ENCODE peak calls at places on chromosomes 12 and 14, in seven cellular contexts. U is GM23338, A is GM23248, E is hepatocyte, H is PC-3, L is MM.1S, X is HCT116. C is an unnamed sample. For H3K9me2, the result is how much of the 10 kb centered on the place peaks cover.

GRCh38 chr12:93571360-93571853 is 1.1 kb upstream of the SOCS2 start:
- DNase-seq in U (peak), A (peak), E (peak), H (peak), L (peak), X (peak), C (peak)

GRCh38 chr12:45121224-45121623 is 70.3 kb upstream of the DBX2 start:
- DNase-seq in U (peak), A (no peak), E (no peak), H (peak), L (no peak), X (no peak), C (no peak)

GRCh38 chr12:98438826-98439225 is 76.6 kb upstream of the TMPO start:
- DNase-seq in U (no peak), A (peak), E (no peak), H (no peak), L (no peak), X (no peak), C (no peak)

GRCh38 chr12:50090391-50090790 is 5.2 kb downstream of the SMARCD1 start:
- DNase-seq in U (no peak), A (no peak), E (no peak), H (no peak), L (no peak), X (no peak), C (no peak)

GRCh38 chr12:2893007-2893406 is 2.3 kb downstream of the TULP3 start:
- DNase-seq in U (no peak), A (peak), E (peak), H (peak), L (no peak), X (no peak), C (peak)

GRCh38 chr12:65122661-65123060 is 1.6 kb upstream of the WIF1 start:
- DNase-seq in U (no peak), A (no peak), E (no peak), H (peak), L (no peak), X (no peak), C (no peak)

GRCh38 chr12:112938751-112939150 is 477 bp downstream of the OAS3 start:
- DNase-seq in U (no peak), A (peak), E (no peak), H (peak), L (no peak), X (no peak), C (no peak)

GRCh38 chr14:34810028-34810427 is 65.1 kb downstream of the BAZ1A start:
- DNase-seq in U (no peak), A (no peak), E (no peak), H (no peak), L (no peak), X (no peak), C (no peak)

GRCh38 chr14:50434530-50434929 is 37.8 kb upstream of the CDKL1 start:
- DNase-seq in U (no peak), A (no peak), E (no peak), H (no peak), L (no peak), X (no peak), C (no peak)

GRCh38 chr12:54304187-54304810 is 3.5 kb upstream of the NFE2 start:
- DNase-seq in U (peak), A (peak), E (peak), H (peak), L (no peak), X (no peak), C (peak)

GRCh38 chr14:24334431-24335271 is at the start of gene ADCY4:
- DNase-seq in U (peak), A (peak), E (no peak), H (no peak), L (no peak), X (no peak), C (no peak)

GRCh38 chr14:93971635-93972027 is 4.7 kb downstream of the ASB2 start:
- DNase-seq in U (no peak), A (no peak), E (no peak), H (no peak), L (no peak), X (no peak), C (no peak)

GRCh38 chr12:110073049-110073831 is 24.9 kb upstream of the C12orf76 start:
- DNase-seq in U (peak), A (peak), E (no peak), H (peak), L (peak), X (no peak), C (no peak)

GRCh38 chr12:104275689-104276088 is 27.9 kb upstream of the EID3 start:
- DNase-seq in U (no peak), A (no peak), E (no peak), H (peak), L (no peak), X (no peak), C (no peak)

GRCh38 chr12:104274811-104275210 is 28.7 kb upstream of the EID3 start:
- DNase-seq in U (no peak), A (no peak), E (no peak), H (no peak), L (no peak), X (no peak), C (no peak)

GRCh38 chr12:104273503-104273902 is 30.0 kb upstream of the EID3 start:
- DNase-seq in U (no peak), A (no peak), E (no peak), H (no peak), L (no peak), X (no peak), C (no peak)

GRCh38 chr12:104279164-104279563 is 24.4 kb upstream of the EID3 start:
- DNase-seq in U (no peak), A (no peak), E (no peak), H (peak), L (no peak), X (no peak), C (no peak)

GRCh38 chr12:104276192-104277131 is 27.1 kb upstream of the EID3 start:
- DNase-seq in U (no peak), A (no peak), E (no peak), H (peak), L (peak), X (no peak), C (peak)
- H3K9me2 ChIP-seq in U (under half), A (under half), E (under half), H (under half), L (under half), X (under half), C (under half)

DNA sequence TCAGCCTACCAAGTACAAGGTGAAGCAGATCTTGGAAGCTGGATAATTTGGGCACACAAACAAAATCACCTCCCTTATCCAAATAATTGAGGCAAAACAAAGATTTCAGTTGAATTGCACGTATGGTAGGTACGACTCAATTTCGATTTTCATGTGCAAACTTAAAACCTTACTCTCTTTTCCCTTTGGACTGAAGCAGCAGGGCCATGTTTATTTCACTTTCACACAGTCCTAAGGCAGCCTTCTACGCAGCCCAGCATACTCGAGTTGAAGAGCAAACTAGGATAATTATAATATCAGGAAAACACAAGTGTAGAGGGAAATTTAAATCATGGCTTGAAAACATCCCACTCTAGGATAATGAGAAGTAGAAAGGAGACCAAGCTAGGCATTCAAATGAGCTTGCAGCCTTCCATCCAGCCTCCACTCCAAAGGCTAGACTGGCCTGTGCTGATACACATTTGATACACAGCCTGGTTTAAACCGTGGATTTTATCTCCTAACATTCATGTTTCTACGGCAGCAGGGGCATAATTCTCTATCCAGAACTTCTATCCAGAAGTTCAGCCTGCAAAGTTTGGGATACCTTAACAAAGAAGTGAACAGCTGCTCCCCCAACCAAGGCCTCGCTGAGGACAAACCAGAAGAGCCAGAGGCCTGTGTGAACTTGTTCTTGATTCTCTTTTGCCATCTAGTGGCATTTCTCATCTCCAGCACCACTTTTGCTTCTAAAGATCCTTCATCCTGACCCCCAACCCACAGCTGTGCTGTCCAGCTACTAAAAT is 2.4 kb upstream of the RNASE7 start:
- DNase-seq in U (peak), A (peak), E (peak), H (peak), L (peak), X (peak), C (peak)
- H2AFZ ChIP-seq in U (peak), A (peak), E (peak), H (no peak), L (no peak), X (no peak), C (no peak)

DNA sequence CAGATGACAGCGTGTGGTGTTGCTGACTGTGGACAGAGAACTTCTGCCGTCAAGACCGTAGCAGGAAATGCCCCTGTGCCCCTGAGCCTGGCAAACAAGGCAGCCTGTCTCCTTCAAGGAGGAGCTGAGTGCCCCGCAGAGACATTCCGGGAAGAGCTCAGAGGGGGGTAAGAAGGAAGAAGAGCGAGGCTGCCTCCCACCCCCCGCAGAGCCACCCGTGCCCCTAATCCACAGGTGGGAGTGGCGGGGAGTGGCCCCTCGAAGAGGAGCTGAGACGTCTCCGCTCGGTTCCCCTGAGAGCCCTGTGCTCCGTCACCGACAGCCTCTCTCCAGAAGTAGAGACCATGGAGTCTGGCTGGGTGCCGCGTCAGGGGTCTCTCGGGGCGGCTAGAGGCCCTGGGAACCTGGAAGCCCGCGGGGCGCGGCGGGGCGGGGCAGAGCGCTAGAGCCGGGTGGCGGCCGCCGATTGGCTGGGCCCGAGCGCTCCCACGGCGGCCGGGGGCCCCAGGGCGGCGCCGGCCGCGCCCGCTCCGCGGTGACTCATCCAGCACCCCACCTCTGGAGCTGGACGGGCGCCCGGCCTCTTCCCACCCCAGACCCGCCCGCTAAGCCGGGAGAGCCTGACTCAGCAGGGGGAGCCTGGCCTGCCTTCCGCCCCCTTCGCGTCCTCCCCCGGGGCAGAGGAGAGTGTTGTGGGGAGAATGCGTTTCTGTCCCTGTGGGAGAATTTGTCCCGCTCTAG is 25.2 kb upstream of the KRT78 start:
- DNase-seq in U (peak), A (peak), E (peak), H (peak), L (no peak), X (peak), C (peak)
- TF ChIP-seq EZH2 in U (no peak), A (no peak), E (no peak), H (no peak), L (no peak), X (no peak), C (no peak)

DNA sequence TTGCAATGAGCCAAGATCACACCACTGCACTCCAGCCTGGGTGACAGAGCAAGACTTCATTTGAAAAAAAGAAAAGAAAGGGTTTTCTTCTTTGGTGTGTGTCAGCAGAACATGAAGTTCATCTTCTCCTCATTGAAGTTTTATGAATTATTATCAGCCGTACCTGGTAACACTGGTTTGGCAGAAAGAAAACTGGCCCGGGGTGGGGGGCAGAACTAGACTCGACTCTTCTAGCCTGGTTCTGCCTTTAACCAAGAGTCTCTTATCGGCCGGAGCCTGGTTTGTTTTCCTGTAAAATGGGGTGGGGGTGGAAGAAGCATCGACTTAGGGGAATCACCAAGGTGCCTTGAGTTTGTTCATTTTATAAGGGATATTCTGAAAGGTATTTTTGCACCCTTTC is 64.1 kb downstream of the TECPR2 start:
- DNase-seq in U (no peak), A (no peak), E (no peak), H (no peak), L (no peak), X (no peak), C (no peak)
- H3K9me2 ChIP-seq in U (under half), A (under half), E (under half), H (under half), L (under half), X (under half), C (under half)

DNA sequence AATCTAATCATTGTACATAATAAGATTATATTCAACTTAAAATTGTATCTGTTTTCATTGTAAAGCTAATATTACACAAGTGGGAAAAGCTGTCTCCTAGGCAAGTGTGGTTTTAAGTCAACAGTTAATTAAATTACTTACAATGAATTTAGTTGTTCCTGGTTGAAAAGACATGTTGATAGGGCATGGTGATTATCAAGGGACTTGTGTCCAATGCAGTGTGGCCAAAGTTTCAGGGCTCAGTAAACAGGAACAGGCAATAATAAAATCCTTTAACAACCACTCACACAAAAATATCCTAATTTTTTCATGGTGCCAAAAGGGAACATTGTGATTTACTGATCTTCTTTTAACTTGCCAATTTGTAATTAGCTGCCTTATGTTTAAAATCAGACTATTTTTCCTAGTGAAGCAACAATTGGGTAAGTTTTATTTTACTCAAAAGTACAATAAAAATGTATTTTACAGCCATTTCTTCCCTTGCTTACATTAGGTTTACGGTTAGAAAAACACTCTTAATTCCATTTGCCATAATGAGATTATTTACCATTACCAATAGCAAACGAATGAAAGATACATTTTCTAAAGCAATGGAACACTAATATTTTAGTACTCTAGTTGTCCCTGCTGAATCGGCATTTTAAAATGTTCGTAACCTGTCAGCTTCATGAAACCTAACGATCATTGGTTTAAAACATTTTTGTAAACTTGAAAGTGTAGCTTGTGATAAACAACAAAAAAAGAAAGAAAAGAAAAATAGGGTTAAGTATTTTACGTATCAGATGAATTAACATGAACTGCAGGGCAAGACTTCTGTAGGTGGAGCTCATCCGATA is 1.8 kb upstream of the WNK1 start:
- DNase-seq in U (no peak), A (peak), E (no peak), H (no peak), L (no peak), X (no peak), C (no peak)
- H2AFZ ChIP-seq in U (peak), A (peak), E (peak), H (peak), L (peak), X (peak), C (peak)

GRCh38 chr12:118370601-118371000 is 2.1 kb downstream of the TAOK3 start:
- DNase-seq in U (no peak), A (no peak), E (no peak), H (peak), L (no peak), X (no peak), C (no peak)

GRCh38 chr12:118373628-118374027 is 921 bp upstream of the TAOK3 start:
- DNase-seq in U (no peak), A (no peak), E (no peak), H (no peak), L (no peak), X (no peak), C (no peak)

GRCh38 chr12:118374126-118374725 is 1.5 kb upstream of the TAOK3 start:
- DNase-seq in U (no peak), A (peak), E (no peak), H (no peak), L (no peak), X (no peak), C (no peak)

GRCh38 chr12:118372541-118373495 is at the start of gene TAOK3:
- DNase-seq in U (peak), A (peak), E (peak), H (peak), L (peak), X (peak), C (peak)

GRCh38 chr12:118371354-118372282 is 1.1 kb downstream of the TAOK3 start:
- DNase-seq in U (peak), A (peak), E (peak), H (peak), L (no peak), X (no peak), C (peak)
- TF ChIP-seq EZH2 in U (peak), A (no peak), E (no peak), H (no peak), L (no peak), X (no peak), C (no peak)

DNA sequence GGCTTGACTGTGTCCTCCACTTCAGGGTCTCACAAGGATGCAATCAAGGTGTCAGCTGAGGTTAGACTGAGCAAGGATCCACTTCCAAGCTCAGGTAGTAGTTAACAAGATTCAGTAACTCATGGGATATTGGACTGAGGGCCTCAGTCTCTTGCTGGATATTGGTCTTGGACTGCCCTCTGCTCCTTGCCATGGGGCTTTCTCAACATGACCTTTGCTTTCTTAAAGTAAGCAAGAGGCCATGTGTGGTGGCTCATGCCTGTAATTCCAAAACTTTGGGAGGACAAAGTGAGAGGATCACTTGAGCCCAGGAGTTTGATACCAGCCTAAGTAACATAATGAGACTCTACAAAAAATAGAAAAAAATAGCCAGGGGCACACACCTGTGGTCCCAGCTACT is 231.3 kb upstream of the AMIGO2 start:
- DNase-seq in U (no peak), A (no peak), E (no peak), H (no peak), L (no peak), X (no peak), C (no peak)
- H3K9me2 ChIP-seq in U (under half), A (under half), E (under half), H (under half), L (under half), X (under half), C (under half)

GRCh38 chr12:27564612-27565213 is 40.7 kb downstream of the PPFIBP1 start:
- DNase-seq in U (no peak), A (peak), E (no peak), H (peak), L (no peak), X (no peak), C (no peak)
- H2AFZ ChIP-seq in U (no peak), A (no peak), E (no peak), H (no peak), L (no peak), X (no peak), C (no peak)

GRCh38 chr12:69330475-69331473 is 17.4 kb upstream of the LYZ start:
- DNase-seq in U (peak), A (peak), E (peak), H (peak), L (peak), X (no peak), C (no peak)
- TF ChIP-seq EZH2 in U (no peak), A (no peak), E (no peak), H (no peak), L (no peak), X (no peak), C (no peak)

GRCh38 chr14:56826214-56826613 is 15.9 kb upstream of the OTX2 start:
- DNase-seq in U (no peak), A (no peak), E (no peak), H (no peak), L (no peak), X (no peak), C (no peak)

GRCh38 chr14:56829151-56829550 is 18.9 kb upstream of the OTX2 start:
- DNase-seq in U (no peak), A (no peak), E (no peak), H (no peak), L (no peak), X (no peak), C (no peak)
- H3K9me2 ChIP-seq in U (under half), A (under half), E (under half), H (under half), L (under half), X (under half), C (under half)